ENCODE peak calls at places on chromosomes 12 and 14, in nine cellular contexts. I is stimulated activated CD4-positive, alpha-beta T cell treated with anti-CD3 and anti-CD28 coated beads, Interleukin-15, amount 100 ng/mL, for 1 hour; B is neural crest cell; N is RWPE2; G is myocyte; Y is left ventricle myocardium superior; P is B cell; U is progenitor cell of endocrine pancreas; D is Calu3. F is an unnamed sample.

GRCh38 chr14:34224221-34224620 is 237.8 kb downstream of the SPTSSA start:
- DNase-seq in B (no peak), U (no peak), D (no peak), N (no peak), Y (no peak), I (no peak), G (peak; percentile 62), P (no peak), F (no peak)

GRCh38 chr12:31961137-31961536 is 1.9 kb downstream of the RESF1 start:
- DNase-seq in P (no peak), D (no peak), N (no peak), B (no peak), I (no peak), Y (no peak), U (no peak), G (no peak), F (no peak)

GRCh38 chr12:89525002-89525823 is 617 bp upstream of the GALNT4 start:
- DNase-seq in P (peak; percentile 54), U (peak; percentile 17), I (peak; percentile 22), N (peak; percentile 57), G (peak; percentile 49), D (peak; percentile 71), B (peak; percentile 35), Y (peak; percentile 65), F (peak; percentile 64)

GRCh38 chr14:103186241-103186835 is 63.1 kb downstream of the TNFAIP2 start:
- DNase-seq in B (no peak), D (no peak), G (no peak), Y (no peak), N (no peak), P (no peak), U (no peak), I (no peak), F (no peak)

GRCh38 chr12:28374556-28374955 is 184.3 kb downstream of the CCDC91 start:
- DNase-seq in I (no peak), B (no peak), D (no peak), N (no peak), P (no peak), U (no peak), Y (no peak), G (no peak), F (no peak)

GRCh38 chr12:115598827-115599226 is 678.7 kb downstream of the MED13L start:
- DNase-seq in G (no peak), B (peak; percentile 14), Y (no peak), I (no peak), N (no peak), D (no peak), P (no peak), U (no peak), F (peak; percentile 52)

GRCh38 chr12:76927170-76927784 is 48.5 kb upstream of the CSRP2 start:
- DNase-seq in U (no peak), D (peak; percentile 43), P (no peak), N (no peak), G (peak; percentile 62), B (peak; percentile 34), I (peak; percentile 9), Y (peak; percentile 34), F (no peak)

GRCh38 chr12:108828774-108829173 is 28.6 kb downstream of the SSH1 start:
- DNase-seq in G (peak; percentile 82), U (no peak), D (no peak), I (no peak), P (no peak), B (no peak), N (no peak), Y (no peak), F (no peak)

GRCh38 chr12:21800011-21800410 is 25.5 kb upstream of the KCNJ8 start:
- DNase-seq in N (no peak), G (no peak), I (no peak), B (no peak), D (no peak), P (no peak), U (no peak), Y (no peak), F (no peak)

GRCh38 chr12:124520258-124520657 is 47.2 kb downstream of the NCOR2 start:
- DNase-seq in U (no peak), B (no peak), I (no peak), P (no peak), D (peak; percentile 47), N (no peak), G (no peak), Y (peak; percentile 59), F (no peak)

GRCh38 chr14:71588028-71588427 is 344.2 kb upstream of the RGS6 start:
- DNase-seq in P (no peak), I (no peak), U (no peak), N (no peak), Y (no peak), G (peak; percentile 38), B (no peak), D (no peak), F (no peak)

GRCh38 chr14:93962701-93963601 is 13.4 kb downstream of the ASB2 start:
- DNase-seq in N (no peak), D (no peak), B (no peak), P (peak; percentile 87), G (peak; percentile 84), I (no peak), Y (no peak), U (no peak), F (peak; percentile 27)

GRCh38 chr14:94021001-94021400 is 5.1 kb upstream of the OTUB2 start:
- DNase-seq in P (no peak), U (no peak), D (peak; percentile 49), B (no peak), Y (no peak), I (no peak), N (no peak), G (no peak), F (no peak)

GRCh38 chr14:65479386-65479785 is 66.9 kb downstream of the FUT8 start:
- DNase-seq in P (no peak), U (no peak), N (no peak), G (no peak), I (no peak), D (no peak), B (no peak), Y (no peak), F (no peak)

GRCh38 chr12:76318773-76319594 is 29.2 kb downstream of the BBS10 start:
- DNase-seq in U (no peak), N (no peak), I (no peak), P (no peak), B (no peak), D (no peak), Y (no peak), G (no peak), F (no peak)

GRCh38 chr14:59199614-59200013 is 11.1 kb downstream of the DAAM1 start:
- DNase-seq in P (no peak), Y (no peak), I (no peak), B (no peak), D (no peak), G (peak; percentile 8), N (no peak), U (no peak), F (no peak)

GRCh38 chr14:23074906-23075305 is 17.6 kb upstream of the CDH24 start:
- DNase-seq in D (no peak), B (no peak), G (no peak), Y (no peak), N (no peak), I (no peak), U (no peak), P (no peak), F (no peak)

GRCh38 chr14:90534838-90535555 is 138.2 kb downstream of the CALM1 start:
- DNase-seq in B (no peak), G (no peak), P (no peak), N (no peak), I (no peak), U (no peak), Y (no peak), D (no peak), F (no peak)

GRCh38 chr12:129064201-129064881 is 211.1 kb downstream of the GLT1D1 start:
- DNase-seq in B (no peak), U (no peak), P (no peak), N (no peak), Y (no peak), G (no peak), I (no peak), D (no peak), F (no peak)

GRCh38 chr12:46494424-46494823 is 121.9 kb upstream of the SLC38A2 start:
- DNase-seq in I (no peak), U (no peak), P (no peak), G (peak; percentile 65), B (no peak), Y (no peak), D (no peak), N (no peak), F (no peak)

GRCh38 chr14:80638620-80639215 is 302.8 kb downstream of the CEP128 start:
- DNase-seq in Y (no peak), U (no peak), B (no peak), I (no peak), G (no peak), D (peak; percentile 21), N (no peak), P (no peak), F (no peak)

GRCh38 chr12:2333516-2333915 is 280.7 kb downstream of the CACNA1C start:
- DNase-seq in G (peak; percentile 48), Y (no peak), D (no peak), N (no peak), B (peak; percentile 13), U (no peak), P (no peak), I (no peak), F (no peak)

GRCh38 chr12:3646561-3647241 is 106.2 kb downstream of the CRACR2A start:
- DNase-seq in D (no peak), G (no peak), Y (no peak), B (no peak), P (no peak), I (no peak), U (no peak), N (no peak), F (no peak)

GRCh38 chr12:113980537-113981337 is 14.6 kb upstream of the RBM19 start:
- DNase-seq in B (peak; percentile 49), I (no peak), U (peak; percentile 21), G (peak; percentile 75), N (no peak), Y (no peak), D (peak; percentile 58), P (no peak), F (peak; percentile 71)

GRCh38 chr14:71725802-71726638 is 206.2 kb upstream of the RGS6 start:
- DNase-seq in U (no peak), I (no peak), D (no peak), P (no peak), B (no peak), G (peak; percentile 71), N (no peak), Y (no peak), F (no peak)

GRCh38 chr14:106174206-106174605 is 647.8 kb downstream of the TMEM121 start:
- DNase-seq in I (no peak), D (no peak), U (no peak), Y (no peak), P (no peak), N (no peak), B (no peak), G (no peak), F (no peak)

GRCh38 chr12:52691076-52691764 is 11.0 kb upstream of the KRT1 start:
- DNase-seq in B (peak; percentile 10), N (no peak), Y (no peak), P (no peak), D (peak; percentile 13), G (no peak), I (peak; percentile 33), U (no peak), F (no peak)

GRCh38 chr12:110015132-110015531 is 15.9 kb downstream of the ANKRD13A start:
- DNase-seq in B (no peak), P (peak; percentile 51), I (no peak), D (no peak), U (no peak), Y (no peak), G (no peak), N (no peak), F (no peak)